ENCODE peak calls at places on chromosome 17, in ten cellular contexts. X is cardiac septum; D is stimulated activated naive CD8-positive, alpha-beta T cell treated with anti-CD3 and anti-CD28 coated beads, Interleukin-15, Interleukin-2, amounts not matched to agents 100 U/mL and 50 U/mL, for 24 hours; T is Calu3; P is choroid plexus epithelial cell; Y is cardiac fibroblast; N is stimulated activated CD8-positive, alpha-beta memory T cell treated with anti-CD3 and anti-CD28 coated beads, Interleukin-12 subunit alpha, Interleukin-12 subunit beta, amount 100 ng/mL, for 4 hours; W is ovary; C is MV-4-11; E is suprapubic skin. O is an unnamed sample.

GRCh38 chr17:81819648-81820171 is 13.4 kb downstream of the MCRIP1 start:
- DNase-seq in E (no peak), X (no peak), T (no peak), W (no peak), C (no peak), D (no peak), N (no peak), P (no peak), Y (no peak), O (no peak)

GRCh38 chr17:83176272-83176955 is 97.0 kb downstream of the METRNL start:
- DNase-seq in P (no peak), C (no peak), W (no peak), E (no peak), Y (no peak), N (no peak), X (peak), D (no peak), T (no peak), O (no peak)

GRCh38 chr17:57396515-57396921 is 140.2 kb downstream of the MSI2 start:
- DNase-seq in P (no peak), N (no peak), X (no peak), D (no peak), C (no peak), E (no peak), W (no peak), Y (no peak), T (no peak), O (no peak)

GRCh38 chr17:75506134-75506533 is 9.2 kb downstream of the CASKIN2 start:
- DNase-seq in Y (no peak), W (no peak), N (no peak), C (no peak), D (no peak), P (no peak), X (no peak), T (no peak), E (no peak), O (no peak)

GRCh38 chr17:76713765-76714164 is 3.0 kb upstream of the MXRA7 start:
- DNase-seq in E (no peak), D (no peak), C (no peak), T (no peak), W (no peak), N (no peak), Y (no peak), X (no peak), P (no peak), O (no peak)

GRCh38 chr17:17885029-17885351 is 48.2 kb upstream of the SREBF1 start:
- DNase-seq in T (no peak), C (no peak), P (peak), D (no peak), N (no peak), W (no peak), Y (no peak), E (no peak), X (no peak), O (no peak)

GRCh38 chr17:82200743-82201497 is 11.7 kb downstream of the CCDC57 start:
- DNase-seq in D (peak), T (no peak), N (peak), P (no peak), X (no peak), C (peak), E (no peak), Y (no peak), W (no peak), O (peak)

GRCh38 chr17:55420776-55421178 is 858 bp downstream of the MMD start:
- DNase-seq in W (no peak), D (peak), N (peak), E (peak), X (peak), P (no peak), T (peak), C (no peak), Y (peak), O (peak)

GRCh38 chr17:11511696-11512095 is 86.6 kb upstream of the DNAH9 start:
- DNase-seq in C (no peak), Y (no peak), E (no peak), D (no peak), T (no peak), X (no peak), P (no peak), N (no peak), W (no peak), O (no peak)

GRCh38 chr17:70040336-70040735 is 34.7 kb upstream of the KCNJ16 start:
- DNase-seq in X (no peak), C (no peak), W (no peak), D (no peak), Y (no peak), T (no peak), N (no peak), P (peak), E (no peak), O (no peak)

GRCh38 chr17:59783221-59784016 is 76.0 kb downstream of the VMP1 start:
- DNase-seq in N (no peak), X (no peak), D (no peak), C (no peak), E (no peak), T (no peak), Y (peak), W (no peak), P (peak), O (no peak)

GRCh38 chr17:64213995-64214507 is 49.0 kb downstream of the TEX2 start:
- DNase-seq in T (no peak), Y (peak), C (no peak), E (no peak), X (no peak), W (no peak), N (no peak), P (peak), D (no peak), O (no peak)

GRCh38 chr17:41917192-41917591 is 1.6 kb downstream of the ACLY start:
- DNase-seq in T (no peak), Y (peak), N (no peak), X (no peak), C (no peak), P (peak), E (no peak), W (no peak), D (no peak), O (no peak)

GRCh38 chr17:28975634-28976033 is 24.3 kb upstream of the PHF12 start:
- DNase-seq in Y (no peak), E (no peak), P (no peak), W (no peak), X (no peak), C (no peak), D (no peak), T (no peak), N (no peak), O (no peak)

GRCh38 chr17:80800775-80801391 is 190.8 kb upstream of the CHMP6 start:
- DNase-seq in C (no peak), W (no peak), E (no peak), D (no peak), P (no peak), Y (no peak), X (no peak), N (no peak), T (no peak), O (no peak)

GRCh38 chr17:41456206-41456605 is 11.0 kb downstream of the KRT32 start:
- DNase-seq in N (no peak), P (no peak), X (no peak), D (no peak), T (peak), C (no peak), E (no peak), W (no peak), Y (no peak), O (no peak)

GRCh38 chr17:3952186-3952585 is 12.1 kb downstream of the ATP2A3 start:
- DNase-seq in P (no peak), W (no peak), T (no peak), X (no peak), E (no peak), C (no peak), D (no peak), Y (no peak), N (no peak), O (no peak)

GRCh38 chr17:49914096-49914490 is 54.9 kb upstream of the DLX4 start:
- DNase-seq in E (no peak), C (no peak), W (no peak), P (no peak), D (no peak), N (no peak), Y (no peak), X (no peak), T (no peak), O (no peak)

GRCh38 chr17:2090804-2091534 is 36.1 kb downstream of the HIC1 start:
- DNase-seq in Y (peak), C (no peak), T (no peak), X (no peak), D (no peak), P (peak), E (peak), N (no peak), W (peak), O (no peak)

GRCh38 chr17:75199886-75200618 is 5.4 kb upstream of the NUP85 start:
- DNase-seq in P (no peak), N (no peak), T (no peak), Y (no peak), E (no peak), C (no peak), X (no peak), W (no peak), D (no peak), O (no peak)

GRCh38 chr17:72683506-72684404 is 408.7 kb downstream of the SLC39A11 start:
- DNase-seq in E (no peak), C (peak), P (peak), Y (peak), W (no peak), D (no peak), N (no peak), X (no peak), T (peak), O (no peak)

GRCh38 chr17:1562178-1562643 is 381 bp downstream of the PITPNA start:
- DNase-seq in Y (peak), N (no peak), C (no peak), P (peak), T (no peak), E (no peak), W (no peak), X (no peak), D (no peak), O (no peak)

GRCh38 chr17:1039511-1040215 is 42.7 kb downstream of the TIMM22 start:
- DNase-seq in T (no peak), D (no peak), Y (peak), P (peak), N (no peak), C (peak), E (peak), X (peak), W (no peak), O (peak)

GRCh38 chr17:78364436-78365281 is 4.8 kb upstream of the SOCS3 start:
- DNase-seq in Y (no peak), T (no peak), W (no peak), D (peak), X (no peak), C (peak), N (no peak), P (no peak), E (no peak), O (peak)

GRCh38 chr17:10772425-10773380 is 31.2 kb downstream of the TMEM238L start:
- DNase-seq in C (peak), N (no peak), D (peak), P (peak), X (peak), E (peak), Y (no peak), T (peak), W (no peak), O (peak)

GRCh38 chr17:10754861-10755591 is 25.2 kb upstream of the TMEM220 start:
- DNase-seq in Y (no peak), T (no peak), N (no peak), P (peak), E (no peak), C (no peak), D (no peak), W (no peak), X (no peak), O (no peak)

GRCh38 chr17:81127133-81127455 is 38.2 kb upstream of the PVALEF start:
- DNase-seq in N (no peak), P (no peak), D (no peak), C (no peak), T (no peak), X (no peak), W (no peak), E (no peak), Y (no peak), O (no peak)

GRCh38 chr17:42389135-42389417 is 834 bp upstream of the STAT3 start:
- DNase-seq in W (no peak), D (no peak), X (no peak), E (no peak), P (no peak), T (no peak), Y (no peak), N (no peak), C (no peak), O (no peak)

GRCh38 chr17:49703557-49704277 is 4.0 kb downstream of the SLC35B1 start:
- DNase-seq in W (no peak), C (peak), X (no peak), Y (peak), D (no peak), N (no peak), P (peak), T (peak), E (no peak), O (peak)

GRCh38 chr17:6639651-6640535 is 618 bp downstream of the KIAA0753 start:
- DNase-seq in P (peak), D (peak), W (peak), C (no peak), Y (peak), T (peak), E (no peak), N (no peak), X (no peak), O (peak)

GRCh38 chr17:77427471-77427991 is 286.8 kb downstream of the SEC14L1 start:
- DNase-seq in D (no peak), X (peak), C (no peak), T (no peak), N (no peak), W (peak), E (peak), P (peak), Y (peak), O (no peak)